ENCODE peak calls at places on chromosome 3, in seven cellular contexts. P, R, U, A, I, Q and F are unnamed samples.

GRCh38 chr3:135034881-135035440 is 239.9 kb downstream of the EPHB1 start:
- DNase-seq in U (peak), A (no peak), I (no peak), P (no peak), Q (no peak), R (no peak), F (no peak)

GRCh38 chr3:146547235-146547835 is 2.9 kb upstream of the PLSCR1 start:
- DNase-seq in R (no peak), U (no peak), P (no peak), A (no peak), I (no peak), Q (no peak), F (no peak)

GRCh38 chr3:69204315-69204957 is 82.0 kb upstream of the LMOD3 start:
- DNase-seq in U (no peak), I (peak), P (no peak), Q (no peak), R (peak), A (no peak), F (no peak)

GRCh38 chr3:172104471-172105072 is 65.2 kb downstream of the FNDC3B start:
- DNase-seq in A (peak), I (peak), P (no peak), U (no peak), Q (peak), R (no peak), F (no peak)

GRCh38 chr3:155651489-155652223 is 93.2 kb downstream of the PLCH1 start:
- DNase-seq in A (no peak), R (no peak), P (no peak), Q (no peak), I (no peak), U (no peak), F (no peak)

GRCh38 chr3:151443583-151443982 is 17.3 kb downstream of the IGSF10 start:
- DNase-seq in A (peak), R (no peak), I (no peak), P (no peak), Q (peak), U (peak), F (no peak)

GRCh38 chr3:122146466-122146865 is 37.0 kb upstream of the CASR start:
- DNase-seq in Q (no peak), R (peak), A (no peak), P (no peak), U (no peak), I (no peak), F (no peak)

GRCh38 chr3:11835028-11835639 is 11.6 kb downstream of the TAMM41 start:
- DNase-seq in A (peak), R (no peak), U (no peak), I (peak), Q (no peak), P (no peak), F (no peak)

GRCh38 chr3:123096126-123096525 is 29.3 kb downstream of the PDIA5 start:
- DNase-seq in R (no peak), Q (no peak), A (no peak), U (no peak), I (no peak), P (no peak), F (no peak)

GRCh38 chr3:135097276-135097946 is 302.4 kb downstream of the EPHB1 start:
- DNase-seq in Q (no peak), I (no peak), U (no peak), A (no peak), R (no peak), P (no peak), F (no peak)

GRCh38 chr3:127049390-127049789 is 66.5 kb downstream of the PLXNA1 start:
- DNase-seq in I (no peak), U (no peak), A (peak), Q (no peak), P (no peak), R (no peak), F (peak)

GRCh38 chr3:430186-430585 is 233.6 kb downstream of the CHL1 start:
- DNase-seq in P (no peak), I (no peak), U (no peak), A (no peak), Q (no peak), R (no peak), F (no peak)

GRCh38 chr3:52848617-52849016 is 13.8 kb upstream of the MUSTN1 start:
- DNase-seq in Q (peak), U (no peak), P (no peak), I (no peak), A (no peak), R (no peak), F (no peak)

GRCh38 chr3:34247401-34247800 is 449.0 kb downstream of the PDCD6IP start:
- DNase-seq in I (no peak), A (no peak), Q (no peak), U (no peak), P (no peak), R (no peak), F (no peak)

GRCh38 chr3:129599073-129599472 is 7.4 kb downstream of the PLXND1 start:
- DNase-seq in A (no peak), I (peak), Q (no peak), U (no peak), R (no peak), P (no peak), F (no peak)

GRCh38 chr3:171290680-171291079 is 169.5 kb downstream of the TNIK start:
- DNase-seq in A (no peak), P (no peak), U (no peak), Q (no peak), I (peak), R (no peak), F (peak)

GRCh38 chr3:73036694-73037368 is 24.6 kb upstream of the EBLN2 start:
- DNase-seq in R (no peak), Q (no peak), A (no peak), U (no peak), P (no peak), I (peak), F (no peak)

GRCh38 chr3:4995500-4996053 is 16.3 kb downstream of the BHLHE40 start:
- DNase-seq in I (no peak), A (no peak), U (peak), R (no peak), Q (no peak), P (peak), F (no peak)

GRCh38 chr3:179765396-179765795 is 112.6 kb downstream of the USP13 start:
- DNase-seq in U (no peak), P (no peak), I (no peak), R (no peak), A (no peak), Q (no peak), F (no peak)

GRCh38 chr3:135106445-135106844 is 311.4 kb downstream of the EPHB1 start:
- DNase-seq in Q (peak), R (no peak), A (peak), U (peak), I (no peak), P (no peak), F (peak)

GRCh38 chr3:189233225-189233858 is 61.6 kb downstream of the TPRG1 start:
- DNase-seq in R (no peak), U (peak), I (peak), P (peak), Q (peak), A (peak), F (peak)

GRCh38 chr3:37764586-37764985 is 97.1 kb upstream of the CTDSPL start:
- DNase-seq in I (no peak), R (no peak), U (no peak), P (no peak), Q (no peak), A (no peak), F (no peak)

GRCh38 chr3:37766220-37766605 is 95.5 kb upstream of the CTDSPL start:
- DNase-seq in P (no peak), R (no peak), I (no peak), Q (no peak), U (no peak), A (no peak), F (no peak)

GRCh38 chr3:37763338-37763737 is 98.3 kb upstream of the CTDSPL start:
- DNase-seq in U (no peak), P (no peak), I (no peak), R (no peak), Q (no peak), A (no peak), F (no peak)

GRCh38 chr3:37766797-37767776 is 94.6 kb upstream of the CTDSPL start:
- DNase-seq in P (no peak), A (no peak), Q (no peak), R (no peak), I (no peak), U (no peak), F (no peak)

DNA sequence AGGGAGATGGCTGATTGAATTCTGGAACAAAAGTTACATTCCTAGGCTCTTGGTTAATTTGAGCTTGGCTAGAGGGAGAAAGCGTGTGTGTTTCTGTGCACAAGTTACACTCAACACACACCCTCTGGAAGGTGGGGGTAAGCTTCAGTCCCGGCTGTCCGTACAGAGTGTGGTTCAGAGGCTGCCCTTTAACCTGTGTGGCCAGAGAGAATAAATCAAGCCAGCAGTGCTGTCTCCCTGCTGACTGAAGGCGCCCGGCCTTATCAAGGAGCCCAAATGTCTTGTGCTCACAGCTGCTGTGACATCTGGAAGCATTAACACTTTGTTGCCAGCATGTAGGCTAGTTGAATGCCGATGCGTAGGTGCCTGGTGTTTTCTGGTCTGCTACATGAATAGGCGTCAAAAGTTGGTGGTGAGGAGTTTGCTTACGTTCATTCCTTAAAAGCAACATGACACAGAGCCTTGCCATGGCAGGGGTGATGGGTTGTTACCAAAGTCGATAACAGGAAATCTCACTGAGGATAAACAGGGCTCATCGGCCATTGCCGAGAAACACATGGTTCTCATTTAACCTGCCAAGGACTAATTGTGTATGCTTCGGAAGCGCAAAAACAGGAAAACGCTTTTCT is 96.0 kb upstream of the CTDSPL start:
- DNase-seq in I (no peak), R (no peak), U (no peak), A (no peak), Q (peak), P (no peak), F (no peak)
- TF ChIP-seq EZH2 in I (no peak), R (no peak), U (no peak), A (no peak), Q (peak), P (no peak), F (no peak)

GRCh38 chr3:10303105-10303504 is 10.4 kb upstream of the GHRL start:
- DNase-seq in I (no peak), A (no peak), P (no peak), Q (no peak), U (no peak), R (no peak), F (no peak)
- TF ChIP-seq POLR2AphosphoS5 in I (no peak), A (no peak), P (no peak), Q (no peak), U (no peak), R (no peak), F (no peak)

GRCh38 chr3:30302027-30302426 is 304.4 kb upstream of the TGFBR2 start:
- DNase-seq in R (no peak), Q (no peak), U (no peak), I (no peak), A (no peak), P (no peak), F (no peak)

GRCh38 chr3:30305021-30305420 is 301.4 kb upstream of the TGFBR2 start:
- DNase-seq in I (no peak), P (no peak), R (no peak), Q (no peak), U (no peak), A (no peak), F (no peak)

GRCh38 chr3:30300844-30301243 is 305.6 kb upstream of the TGFBR2 start:
- DNase-seq in U (no peak), R (no peak), A (no peak), Q (no peak), I (peak), P (no peak), F (no peak)

GRCh38 chr3:30306896-30307295 is 299.5 kb upstream of the TGFBR2 start:
- DNase-seq in A (no peak), R (no peak), P (no peak), I (no peak), U (no peak), Q (no peak), F (no peak)

GRCh38 chr3:30303770-30304169 is 302.6 kb upstream of the TGFBR2 start:
- DNase-seq in I (no peak), Q (no peak), A (no peak), P (no peak), R (no peak), U (no peak), F (no peak)
- TF ChIP-seq EZH2 in I (no peak), Q (no peak), A (no peak), P (no peak), R (no peak), U (no peak), F (no peak)

DNA sequence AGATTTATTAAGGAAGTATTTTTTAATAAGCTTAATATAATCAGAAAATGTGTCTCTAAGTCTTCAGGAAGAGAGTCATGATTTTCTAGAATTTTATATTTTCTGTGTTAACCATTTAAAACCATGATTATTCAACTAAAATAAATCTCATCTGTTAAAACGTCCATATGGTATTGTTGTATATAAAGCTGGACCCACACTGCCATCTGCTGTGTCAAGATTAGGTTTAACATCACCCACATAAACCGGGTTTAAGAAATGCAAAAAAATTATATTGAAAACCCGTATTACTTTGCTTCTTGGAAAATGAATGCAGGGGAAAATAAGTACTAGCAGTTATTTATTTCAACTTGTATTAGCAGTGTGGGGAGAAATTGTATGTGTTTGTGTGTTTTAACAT is 9.5 kb upstream of the CCDC66 start:
- DNase-seq in P (peak), A (no peak), I (peak), Q (no peak), R (no peak), U (no peak), F (no peak)
- TF ChIP-seq POLR2AphosphoS5 in P (no peak), A (no peak), I (no peak), Q (no peak), R (no peak), U (no peak), F (no peak)

DNA sequence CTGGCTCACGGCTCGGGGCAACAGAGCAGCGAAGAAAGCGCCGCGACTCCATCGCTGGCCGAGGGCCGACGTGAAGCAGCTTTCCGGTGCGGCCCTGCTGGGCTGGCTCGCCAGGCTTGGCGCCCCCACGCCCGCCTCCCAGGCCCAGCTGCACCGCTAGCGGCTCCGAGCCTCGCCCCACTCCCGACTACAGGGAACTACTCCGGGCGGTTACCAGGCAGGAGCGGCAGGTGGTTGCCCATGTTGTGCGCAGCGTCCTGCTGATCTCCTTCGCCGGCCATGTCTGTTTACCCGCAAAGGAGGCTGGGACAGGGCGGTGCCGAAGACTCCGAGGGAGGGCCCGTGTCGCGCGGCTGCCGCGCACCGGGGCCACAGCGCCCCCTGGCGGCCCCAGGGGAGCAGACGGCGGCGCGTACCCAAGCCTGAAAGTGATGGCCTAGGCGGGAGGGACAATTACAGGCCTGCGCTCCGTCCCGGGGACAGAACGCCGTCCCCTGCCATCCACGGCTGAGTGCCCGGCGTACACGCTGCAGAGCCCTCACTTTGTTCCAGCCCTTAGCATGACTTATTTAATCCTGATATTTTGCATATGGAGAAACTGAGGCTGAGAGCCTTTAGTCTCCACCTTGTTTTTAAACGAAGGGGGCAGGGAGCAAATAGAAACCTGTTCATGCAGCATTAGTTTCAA is at the start of gene CRBN:
- DNase-seq in A (peak), P (peak), I (peak), U (peak), Q (peak), R (peak), F (no peak)
- TF ChIP-seq EZH2 in A (no peak), P (no peak), I (no peak), U (no peak), Q (no peak), R (no peak), F (no peak)

DNA sequence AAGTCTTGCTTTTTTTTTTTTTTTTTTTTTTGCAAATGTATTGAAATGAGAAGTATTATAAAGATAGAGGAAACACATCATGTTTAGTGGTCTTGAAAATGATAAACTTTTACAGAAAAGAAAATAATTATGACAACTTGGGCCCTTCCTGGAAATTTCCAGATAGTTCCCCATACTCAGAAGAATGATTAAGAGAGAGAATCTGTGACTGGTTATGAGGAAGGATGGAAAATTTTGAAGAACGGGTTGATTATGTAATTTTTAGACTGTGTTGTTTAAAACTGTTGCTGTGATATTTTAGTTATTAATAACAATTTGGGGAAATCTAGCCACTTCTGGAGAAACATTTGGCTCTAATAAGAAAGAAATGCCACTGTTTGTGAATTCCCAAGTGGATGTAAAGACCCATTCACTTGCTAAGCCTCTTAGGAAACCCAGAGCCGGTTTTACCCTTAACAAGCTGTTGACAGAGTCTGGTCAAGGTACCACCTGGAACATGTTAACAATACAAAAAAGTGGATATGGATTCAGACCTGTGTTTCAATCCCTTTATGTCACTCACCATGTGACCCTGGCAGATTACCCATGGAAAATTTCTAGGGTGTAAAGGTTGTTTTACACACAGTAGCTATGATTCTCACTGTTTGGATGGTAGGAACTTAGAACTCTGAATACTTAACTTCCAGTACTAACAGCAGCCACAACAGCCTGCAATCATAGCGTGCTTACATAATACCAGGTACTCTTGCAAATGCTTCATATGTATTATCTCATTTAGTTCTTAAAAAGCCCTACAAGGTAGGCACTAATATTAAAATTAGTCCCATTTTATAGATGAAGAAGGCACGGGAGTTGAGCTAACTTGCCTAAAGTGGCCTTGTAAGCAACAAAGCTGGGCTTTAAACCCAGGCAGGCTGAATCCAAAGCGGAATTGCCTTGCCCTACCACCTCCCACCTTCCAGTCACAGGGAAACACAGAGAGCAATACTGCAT is 32.0 kb downstream of the ZBTB38 start:
- DNase-seq in I (no peak), U (no peak), R (no peak), P (no peak), A (peak), Q (no peak), F (no peak)
- TF ChIP-seq POLR2AphosphoS5 in I (no peak), U (no peak), R (no peak), P (no peak), A (no peak), Q (no peak), F (no peak)

GRCh38 chr3:58251653-58252052 is 14.1 kb downstream of the ABHD6 start:
- DNase-seq in A (no peak), R (no peak), I (no peak), Q (no peak), P (no peak), U (no peak), F (peak)

GRCh38 chr3:58254144-58254543 is 16.6 kb downstream of the ABHD6 start:
- DNase-seq in Q (no peak), U (no peak), I (no peak), P (no peak), R (no peak), A (no peak), F (no peak)

GRCh38 chr3:58250093-58250707 is 12.6 kb downstream of the ABHD6 start:
- DNase-seq in R (no peak), I (peak), Q (no peak), P (no peak), U (no peak), A (no peak), F (no peak)

GRCh38 chr3:58246148-58247051 is 8.8 kb downstream of the ABHD6 start:
- DNase-seq in Q (no peak), P (no peak), U (no peak), I (no peak), R (no peak), A (no peak), F (no peak)

DNA sequence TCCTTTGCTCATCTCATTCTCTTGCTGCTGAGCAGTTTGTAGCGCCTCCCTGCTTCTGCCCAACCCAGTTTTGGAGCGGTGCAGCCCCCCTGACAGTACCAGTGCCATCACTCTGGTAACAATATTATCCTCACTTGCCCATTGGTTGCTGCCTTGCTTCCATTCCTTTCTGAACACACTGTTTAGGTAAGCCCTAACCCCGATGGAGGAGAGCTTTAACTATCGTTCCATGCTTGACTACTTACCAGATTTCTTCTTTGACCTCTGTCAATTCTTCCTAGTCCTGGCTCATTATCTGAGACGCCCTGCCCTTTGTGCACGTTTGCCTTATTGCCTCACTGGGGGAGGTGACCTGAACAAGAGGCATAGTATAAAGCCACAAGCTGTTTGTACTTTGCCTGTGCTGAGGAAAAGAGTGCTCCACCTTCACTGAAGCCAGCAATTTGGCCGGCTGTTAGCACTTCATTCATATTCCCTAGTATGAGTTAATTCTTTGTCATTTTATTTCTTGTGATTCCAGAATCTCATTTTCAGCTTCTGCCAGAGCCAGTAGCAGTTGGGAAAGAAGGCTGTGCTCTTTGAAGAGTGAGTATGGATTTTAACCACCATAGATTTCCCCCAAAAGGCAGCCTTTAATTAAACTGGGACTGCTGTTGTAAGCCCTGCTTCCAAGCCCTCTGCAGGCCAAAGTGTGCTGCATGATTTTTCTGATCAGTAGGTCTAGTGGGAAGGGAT is 11.9 kb downstream of the ABHD6 start:
- DNase-seq in A (peak), R (no peak), I (peak), U (no peak), P (no peak), Q (no peak), F (no peak)
- TF ChIP-seq EZH2 in A (no peak), R (no peak), I (no peak), U (no peak), P (no peak), Q (no peak), F (no peak)